ENCODE peak calls at places on chromosomes 6 and 20, in eight cellular contexts. X, Q, M, E, N, T, O and G are unnamed samples.

GRCh38 chr6:50305660-50306059 is 255.9 kb upstream of the DEFB112 start:
- DNase-seq in X (no peak), Q (no peak), M (no peak), E (no peak), N (no peak), T (no peak), O (no peak), G (no peak)

GRCh38 chr6:87846446-87846845 is 144.4 kb upstream of the AKIRIN2 start:
- DNase-seq in X (no peak), Q (no peak), M (no peak), E (no peak), N (no peak), T (no peak), O (no peak), G (no peak)

GRCh38 chr20:34042286-34042685 is 48.6 kb downstream of the RALY start:
- DNase-seq in X (no peak), Q (no peak), M (peak), E (no peak), N (peak), T (no peak), O (no peak), G (no peak)

GRCh38 chr6:101439790-101440189 is 46.3 kb downstream of the GRIK2 start:
- DNase-seq in X (no peak), Q (no peak), M (no peak), E (no peak), N (no peak), T (no peak), O (peak), G (no peak)

GRCh38 chr6:14596410-14596809 is 478.8 kb downstream of the CD83 start:
- DNase-seq in X (no peak), Q (no peak), M (no peak), E (no peak), N (no peak), T (no peak), O (peak), G (no peak)

GRCh38 chr20:50980851-50981713 is 22.5 kb downstream of the MOCS3 start:
- DNase-seq in X (peak), Q (peak), M (peak), E (no peak), N (peak), T (peak), O (peak), G (no peak)

GRCh38 chr6:33901822-33902816 is 98.3 kb upstream of the MLN start:
- DNase-seq in X (no peak), Q (no peak), M (no peak), E (no peak), N (no peak), T (no peak), O (no peak), G (no peak)

GRCh38 chr20:64079273-64080012 is at the start of gene RGS19:
- DNase-seq in X (peak), Q (peak), M (peak), E (peak), N (peak), T (peak), O (peak), G (peak)

GRCh38 chr6:6614096-6614964 is 25.8 kb downstream of the LY86 start:
- DNase-seq in X (no peak), Q (no peak), M (peak), E (no peak), N (no peak), T (no peak), O (no peak), G (peak)

GRCh38 chr20:39773380-39774000 is 811.3 kb downstream of the DHX35 start:
- DNase-seq in X (no peak), Q (no peak), M (no peak), E (no peak), N (no peak), T (no peak), O (no peak), G (no peak)

GRCh38 chr6:37530294-37530693 is 30.6 kb upstream of the CCDC167 start:
- DNase-seq in X (no peak), Q (no peak), M (no peak), E (no peak), N (no peak), T (no peak), O (no peak), G (no peak)

GRCh38 chr6:50899306-50899840 is 80.7 kb downstream of the TFAP2B start:
- DNase-seq in X (no peak), Q (no peak), M (no peak), E (no peak), N (no peak), T (no peak), O (no peak), G (no peak)

GRCh38 chr20:61359254-61359653 is 107.2 kb downstream of the CDH4 start:
- DNase-seq in X (no peak), Q (no peak), M (no peak), E (no peak), N (no peak), T (no peak), O (no peak), G (no peak)

GRCh38 chr6:166297606-166298005 is 10.6 kb downstream of the PRR18 start:
- DNase-seq in X (no peak), Q (no peak), M (no peak), E (no peak), N (no peak), T (no peak), O (no peak), G (peak)

GRCh38 chr20:40843251-40843650 is 154.2 kb upstream of the MAFB start:
- DNase-seq in X (no peak), Q (no peak), M (no peak), E (no peak), N (no peak), T (no peak), O (no peak), G (no peak)

GRCh38 chr20:24735263-24735662 is 213.8 kb upstream of the CST7 start:
- DNase-seq in X (no peak), Q (no peak), M (no peak), E (no peak), N (no peak), T (no peak), O (no peak), G (no peak)

GRCh38 chr6:99521557-99522286 is 6.5 kb upstream of the USP45 start:
- DNase-seq in X (no peak), Q (no peak), M (no peak), E (no peak), N (no peak), T (no peak), O (peak), G (no peak)

GRCh38 chr6:39952170-39952569 is 17.9 kb upstream of the MOCS1 start:
- DNase-seq in X (no peak), Q (no peak), M (no peak), E (no peak), N (no peak), T (no peak), O (no peak), G (no peak)

GRCh38 chr20:57656252-57656820 is 36.1 kb upstream of the ZBP1 start:
- DNase-seq in X (no peak), Q (no peak), M (no peak), E (no peak), N (no peak), T (no peak), O (no peak), G (no peak)

GRCh38 chr6:145878591-145879295 is 64.1 kb upstream of the FBXO30 start:
- DNase-seq in X (no peak), Q (no peak), M (no peak), E (no peak), N (no peak), T (no peak), O (no peak), G (no peak)

GRCh38 chr6:133128191-133128590 is 113.0 kb upstream of the EYA4 start:
- DNase-seq in X (no peak), Q (no peak), M (no peak), E (no peak), N (no peak), T (no peak), O (peak), G (no peak)

GRCh38 chr6:36607782-36608386 is 13.7 kb downstream of the SRSF3 start:
- DNase-seq in X (no peak), Q (no peak), M (no peak), E (no peak), N (no peak), T (no peak), O (no peak), G (no peak)

GRCh38 chr6:158786645-158787304 is 32.4 kb downstream of the EZR start:
- DNase-seq in X (no peak), Q (no peak), M (no peak), E (no peak), N (no peak), T (no peak), O (no peak), G (no peak)

GRCh38 chr6:151692216-151692615 is 115.3 kb upstream of the ESR1 start:
- DNase-seq in X (no peak), Q (no peak), M (no peak), E (no peak), N (peak), T (no peak), O (no peak), G (no peak)

GRCh38 chr20:22690616-22691179 is 106.3 kb upstream of the FOXA2 start:
- DNase-seq in X (no peak), Q (no peak), M (no peak), E (no peak), N (no peak), T (no peak), O (no peak), G (no peak)

GRCh38 chr6:150492941-150493340 is 106.7 kb upstream of the PLEKHG1 start:
- DNase-seq in X (no peak), Q (no peak), M (no peak), E (peak), N (no peak), T (no peak), O (no peak), G (no peak)

GRCh38 chr6:37190159-37190535 is 20.2 kb downstream of the PIM1 start:
- DNase-seq in X (no peak), Q (no peak), M (no peak), E (no peak), N (no peak), T (no peak), O (no peak), G (no peak)

GRCh38 chr20:21490105-21490504 is 23.8 kb downstream of the NKX2-2 start:
- DNase-seq in X (no peak), Q (no peak), M (no peak), E (peak), N (no peak), T (no peak), O (peak), G (no peak)

GRCh38 chr6:15297895-15298590 is 52.2 kb downstream of the JARID2 start:
- DNase-seq in X (no peak), Q (no peak), M (no peak), E (no peak), N (no peak), T (no peak), O (no peak), G (no peak)

GRCh38 chr6:149138699-149139294 is 178.7 kb upstream of the TAB2 start:
- DNase-seq in X (no peak), Q (no peak), M (no peak), E (no peak), N (no peak), T (no peak), O (no peak), G (no peak)

GRCh38 chr20:57563522-57563921 is 2.6 kb downstream of the PCK1 start:
- DNase-seq in X (no peak), Q (no peak), M (no peak), E (no peak), N (no peak), T (no peak), O (no peak), G (no peak)

GRCh38 chr6:106477158-106477557 is 116.6 kb downstream of the CRYBG1 start:
- DNase-seq in X (no peak), Q (no peak), M (no peak), E (no peak), N (no peak), T (no peak), O (no peak), G (no peak)

GRCh38 chr20:14838663-14839650 is 501.5 kb upstream of the FLRT3 start:
- DNase-seq in X (no peak), Q (no peak), M (no peak), E (no peak), N (no peak), T (no peak), O (no peak), G (no peak)

GRCh38 chr20:46637861-46638366 is 13.3 kb downstream of the SLC13A3 start:
- DNase-seq in X (no peak), Q (no peak), M (no peak), E (no peak), N (no peak), T (no peak), O (no peak), G (no peak)